ENCODE peak calls at places on chromosomes 13 and 19, in six cellular contexts. P, R, M, G, W and I are unnamed samples.

GRCh38 chr13:96925466-96925865 is 68.8 kb downstream of the OXGR1 start:
- DNase-seq in P (no peak), R (no peak), M (no peak), G (no peak), W (no peak), I (no peak)

GRCh38 chr19:45762870-45763631 is 6.0 kb downstream of the SIX5 start:
- DNase-seq in P (no peak), R (no peak), M (no peak), G (no peak), W (no peak), I (no peak)

GRCh38 chr19:36049080-36049698 is 4.9 kb downstream of the THAP8 start:
- DNase-seq in P (no peak), R (no peak), M (no peak), G (peak), W (no peak), I (peak)

GRCh38 chr13:25171517-25172302 is at the start of gene AMER2:
- DNase-seq in P (no peak), R (no peak), M (no peak), G (peak), W (no peak), I (no peak)

GRCh38 chr19:8075158-8076086 is 22.9 kb downstream of the CCL25 start:
- DNase-seq in P (no peak), R (no peak), M (no peak), G (no peak), W (no peak), I (no peak)

GRCh38 chr13:44374348-44374712 is 706 bp downstream of the SERP2 start:
- DNase-seq in P (no peak), R (no peak), M (no peak), G (no peak), W (no peak), I (no peak)

GRCh38 chr13:52929826-52930225 is 81.4 kb upstream of the PCDH8 start:
- DNase-seq in P (no peak), R (no peak), M (no peak), G (no peak), W (no peak), I (no peak)

GRCh38 chr13:21672811-21673591 is 2.1 kb downstream of the FGF9 start:
- DNase-seq in P (no peak), R (no peak), M (no peak), G (no peak), W (no peak), I (no peak)

GRCh38 chr19:10074153-10074552 is 12.0 kb upstream of the SHFL start:
- DNase-seq in P (no peak), R (peak), M (no peak), G (no peak), W (no peak), I (no peak)

GRCh38 chr13:27621116-27621365 is 651 bp upstream of the POLR1D start:
- DNase-seq in P (no peak), R (no peak), M (no peak), G (no peak), W (no peak), I (no peak)
- H3K27ac ChIP-seq in P (peak), R (peak), M (peak), G (peak), W (peak), I (peak)

DNA sequence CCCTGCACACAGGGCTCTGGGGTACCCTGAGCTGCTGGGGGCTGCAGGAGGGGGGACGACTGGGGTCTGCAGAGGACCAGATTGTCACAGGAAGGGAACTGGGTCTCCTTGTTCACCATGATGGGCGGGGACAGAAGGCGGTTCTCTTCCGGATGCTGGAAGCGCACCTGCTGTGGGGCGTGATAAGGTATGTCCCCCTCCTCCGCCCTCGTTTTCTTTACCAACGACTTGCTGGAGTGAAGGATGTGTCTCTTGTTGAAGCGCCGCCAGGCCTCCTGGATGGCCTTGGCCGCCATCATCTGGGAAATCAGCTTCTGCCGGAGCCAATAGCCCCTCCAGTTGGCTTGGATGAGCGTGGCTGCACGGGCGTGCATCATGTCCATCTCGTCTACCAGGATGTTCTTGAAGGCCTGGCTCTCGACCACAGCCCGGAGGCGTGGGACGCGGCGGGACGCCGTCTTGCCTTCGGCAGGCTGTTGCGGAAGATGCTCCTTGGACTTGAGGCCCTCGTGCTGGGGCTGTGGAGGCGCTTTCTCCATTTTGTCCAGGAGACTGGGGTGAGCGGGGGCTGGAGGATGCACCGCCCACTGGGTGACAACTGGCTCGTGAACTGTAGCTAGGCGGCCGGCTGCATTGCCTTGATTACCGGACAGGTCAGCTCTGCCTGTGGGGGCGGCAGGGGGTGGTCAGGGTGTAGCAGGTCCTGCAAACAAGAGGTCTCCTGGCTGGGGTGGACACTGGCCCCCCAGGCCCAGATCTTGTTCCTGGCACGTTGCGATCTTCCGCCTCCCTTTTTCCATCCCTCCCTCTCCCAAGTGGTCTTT is 7.2 kb downstream of the IQCN start:
- DNase-seq in P (no peak), R (no peak), M (no peak), G (no peak), W (no peak), I (no peak)
- H3K27ac ChIP-seq in P (no peak), R (no peak), M (no peak), G (no peak), W (no peak), I (no peak)

DNA sequence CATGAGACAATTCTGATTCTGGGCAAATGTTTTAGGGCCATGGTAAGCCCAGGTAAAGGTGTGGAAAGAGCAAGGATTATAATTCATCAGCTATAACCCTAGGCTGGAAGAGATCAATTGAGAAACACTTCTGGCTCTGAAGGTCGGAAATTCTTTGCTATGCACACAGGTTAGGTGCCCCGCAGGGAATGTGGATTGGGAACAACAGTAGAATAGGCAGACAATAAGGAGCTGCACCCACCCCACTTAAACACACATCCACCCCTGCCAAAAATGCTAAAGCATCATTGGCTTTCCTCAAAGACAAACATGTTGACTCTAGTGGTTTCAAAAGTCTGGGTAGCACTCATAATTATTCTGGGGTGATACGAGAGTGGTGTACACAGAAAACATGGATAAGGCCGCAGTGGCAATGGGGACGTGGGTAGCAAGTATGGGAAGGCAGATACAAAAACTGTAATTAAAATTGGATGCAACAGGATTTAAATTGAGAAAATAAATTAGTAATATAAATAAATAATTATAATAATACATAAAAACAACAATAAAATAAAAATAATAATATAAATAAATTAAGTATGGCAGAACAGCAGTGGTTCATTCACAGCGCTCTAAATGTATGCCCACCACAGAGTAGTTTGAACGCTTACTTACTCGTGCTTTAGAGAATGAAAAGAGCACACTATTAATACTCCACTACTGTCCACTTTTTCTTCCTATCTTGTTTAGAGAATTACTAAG is 8.5 kb downstream of the EFNB2 start:
- DNase-seq in P (no peak), R (no peak), M (no peak), G (no peak), W (no peak), I (no peak)
- H3K27ac ChIP-seq in P (no peak), R (no peak), M (no peak), G (no peak), W (no peak), I (peak)

DNA sequence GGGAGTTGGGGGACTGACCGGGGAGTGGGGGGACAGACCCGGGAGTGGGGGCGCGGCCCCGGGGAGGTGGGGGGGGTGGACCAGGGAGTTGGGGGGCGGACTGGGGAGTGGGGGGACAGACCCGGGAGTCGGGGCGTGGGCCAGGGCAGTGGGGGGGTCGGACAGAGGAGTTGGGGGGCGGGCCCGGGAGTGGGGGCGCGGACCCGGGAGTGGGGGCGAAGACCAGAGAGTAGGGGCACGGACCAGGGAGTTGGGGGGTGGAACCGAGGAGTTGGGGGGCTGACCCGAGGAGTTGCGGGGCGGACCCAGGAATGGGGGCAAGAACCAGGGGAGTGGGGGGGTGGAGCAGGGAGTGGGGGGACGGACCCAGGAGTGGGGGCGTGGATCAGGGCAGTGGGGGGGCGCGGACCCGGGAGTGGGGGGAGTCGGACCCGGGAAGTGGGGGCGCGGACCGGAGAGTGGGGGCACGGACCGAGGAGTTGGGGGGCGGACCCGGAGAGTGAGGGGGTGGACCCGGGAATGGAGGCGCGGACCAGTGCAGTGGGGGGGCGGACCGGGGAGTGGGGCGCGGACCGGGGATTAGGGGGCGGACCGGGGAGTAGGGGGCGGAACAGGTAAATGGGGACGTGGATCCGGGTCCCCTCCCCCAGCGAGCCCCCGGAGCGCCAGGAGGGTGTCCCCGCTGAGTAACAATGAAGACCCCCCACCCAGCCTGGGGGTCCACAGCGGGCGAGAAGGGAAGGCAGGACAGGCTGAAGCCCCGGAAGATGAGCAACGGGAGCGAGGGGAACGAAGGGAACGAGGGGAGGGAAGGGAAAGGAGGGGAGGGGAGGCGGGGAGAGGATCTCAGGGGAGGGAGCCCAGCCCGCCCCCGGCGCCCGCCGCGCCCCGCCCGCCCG is 589 bp downstream of the R3HDM4 start:
- DNase-seq in P (no peak), R (peak), M (no peak), G (no peak), W (no peak), I (no peak)
- H3K27ac ChIP-seq in P (peak), R (no peak), M (peak), G (peak), W (peak), I (peak)

DNA sequence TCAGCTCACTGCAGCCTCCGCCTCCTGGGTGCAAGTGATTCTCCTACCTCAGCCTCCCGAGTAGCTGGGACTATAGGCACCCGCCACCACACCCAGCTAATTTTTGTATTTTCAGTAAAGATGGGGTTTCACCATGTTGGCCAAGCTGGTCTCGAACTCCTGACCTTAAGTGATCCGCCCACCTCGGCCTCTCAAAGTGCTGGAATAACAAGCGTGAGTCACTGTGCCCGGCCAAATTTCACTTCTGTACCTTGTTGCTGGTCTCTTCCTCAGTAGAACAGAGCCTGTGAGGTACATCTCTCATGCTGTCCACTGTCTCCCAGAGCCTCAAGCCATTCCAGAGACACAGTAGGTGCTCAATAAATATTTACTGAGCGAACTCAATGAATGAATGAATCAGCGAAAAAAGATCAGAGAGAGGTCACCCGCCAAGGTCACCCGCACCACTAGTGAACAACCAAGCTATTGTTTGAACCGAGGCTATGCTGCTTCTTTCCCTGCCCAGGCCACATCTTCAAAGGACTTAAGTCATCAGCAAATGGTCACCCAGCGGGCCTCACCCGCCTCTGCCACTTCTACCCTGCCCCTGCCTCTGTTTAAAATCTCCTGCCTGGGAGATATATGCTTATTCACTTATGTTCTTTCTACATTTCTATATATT is 9.3 kb downstream of the TMEM143 start:
- DNase-seq in P (no peak), R (no peak), M (no peak), G (peak), W (no peak), I (no peak)
- H3K27ac ChIP-seq in P (no peak), R (no peak), M (no peak), G (no peak), W (no peak), I (no peak)

DNA sequence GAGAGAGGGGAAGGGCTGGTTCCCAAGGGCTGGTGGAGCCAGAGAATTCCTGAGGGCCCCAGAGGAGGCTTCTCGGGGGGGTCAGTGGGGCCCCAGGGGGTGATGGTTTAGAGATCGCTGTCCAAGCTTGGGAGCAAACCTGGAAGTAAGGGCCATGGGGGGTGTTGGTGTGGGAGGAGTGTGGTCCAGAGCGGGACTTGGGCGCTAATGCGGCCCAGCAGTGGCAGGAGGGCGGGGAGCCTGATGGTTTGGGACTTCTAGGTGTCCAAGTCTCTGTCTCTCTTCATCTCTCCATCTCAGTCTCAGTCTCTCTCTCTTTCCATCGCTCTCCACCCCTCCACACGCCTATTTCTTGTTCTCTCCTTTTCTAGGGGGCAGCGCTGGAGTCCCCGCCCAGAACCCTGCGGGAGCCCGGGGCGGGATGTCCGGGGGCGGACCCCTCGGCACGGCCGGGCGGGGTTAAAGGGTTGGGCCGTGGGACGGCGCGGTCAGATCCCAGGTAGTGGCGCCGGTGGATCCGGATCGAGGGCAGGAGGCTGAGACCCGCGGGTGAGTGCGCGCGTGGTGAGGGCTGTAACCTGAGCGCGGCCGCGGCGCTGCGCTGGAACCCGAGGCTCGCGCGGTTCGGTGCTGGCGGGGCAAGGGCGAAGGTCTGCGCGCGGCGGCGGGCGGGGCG is at the start of gene CYP4F22:
- DNase-seq in P (no peak), R (no peak), M (no peak), G (no peak), W (no peak), I (no peak)
- H3K27ac ChIP-seq in P (no peak), R (no peak), M (no peak), G (no peak), W (no peak), I (no peak)

GRCh38 chr19:11252665-11253355 is 9.5 kb downstream of the DOCK6 start:
- DNase-seq in P (no peak), R (no peak), M (no peak), G (no peak), W (no peak), I (no peak)
- H3K27ac ChIP-seq in P (no peak), R (no peak), M (no peak), G (no peak), W (peak), I (no peak)

GRCh38 chr13:40376867-40377266 is 289.6 kb downstream of the FOXO1 start:
- DNase-seq in P (no peak), R (no peak), M (no peak), G (no peak), W (no peak), I (no peak)

GRCh38 chr13:40376296-40376849 is 290.1 kb downstream of the FOXO1 start:
- DNase-seq in P (no peak), R (no peak), M (no peak), G (no peak), W (no peak), I (no peak)

GRCh38 chr13:40379186-40379585 is 287.3 kb downstream of the FOXO1 start:
- DNase-seq in P (no peak), R (no peak), M (no peak), G (no peak), W (no peak), I (no peak)

GRCh38 chr13:40375522-40376171 is 290.8 kb downstream of the FOXO1 start:
- DNase-seq in P (no peak), R (no peak), M (no peak), G (no peak), W (no peak), I (no peak)

GRCh38 chr13:40377783-40378182 is 288.7 kb downstream of the FOXO1 start:
- DNase-seq in P (no peak), R (no peak), M (no peak), G (peak), W (no peak), I (no peak)
- H3K27ac ChIP-seq in P (no peak), R (no peak), M (no peak), G (no peak), W (no peak), I (no peak)

GRCh38 chr19:2528543-2529173 is 52.7 kb downstream of the GADD45B start:
- DNase-seq in P (no peak), R (no peak), M (no peak), G (no peak), W (peak), I (no peak)
- H3K27ac ChIP-seq in P (no peak), R (peak), M (no peak), G (peak), W (peak), I (peak)